ENCODE peak calls at places on chromosomes 7 and 10, in eight cellular contexts. A is endothelial cell of umbilical vein, I is SK-N-SH, J is H1, X is HCT116, Q is GM12878, Y is K562, C is HepG2. G is an unnamed sample.

GRCh38 chr10:7199152-7199760 is 211.6 kb downstream of the SFMBT2 start:
- DNase-seq in I (no peak), J (no peak), C (no peak), Y (no peak), X (no peak), A (no peak), Q (no peak), G (no peak)

GRCh38 chr7:100894860-100895700 is 608 bp downstream of the ACHE start:
- DNase-seq in Q (no peak), Y (peak), X (no peak), I (peak), A (no peak), J (peak), C (no peak), G (no peak)

GRCh38 chr10:62083868-62084267 is 182.4 kb downstream of the ARID5B start:
- DNase-seq in I (peak), Q (no peak), C (no peak), J (no peak), X (no peak), A (peak), Y (peak), G (no peak)

GRCh38 chr10:94639902-94640301 is 43.6 kb upstream of the CYP2C18 start:
- DNase-seq in Y (no peak), X (no peak), I (no peak), A (no peak), C (no peak), Q (no peak), J (peak), G (no peak)

GRCh38 chr7:101255841-101256240 is 11.0 kb upstream of the FIS1 start:
- DNase-seq in I (no peak), J (no peak), X (no peak), A (no peak), Y (no peak), Q (no peak), C (no peak), G (no peak)

GRCh38 chr10:71801357-71801756 is 28.0 kb upstream of the VSIR start:
- DNase-seq in A (no peak), Q (peak), I (no peak), J (no peak), Y (no peak), X (no peak), C (no peak), G (no peak)

GRCh38 chr10:49369216-49370162 is 26.4 kb downstream of the DRGX start:
- DNase-seq in J (no peak), Y (no peak), I (no peak), Q (no peak), C (no peak), X (no peak), A (peak), G (no peak)

GRCh38 chr10:33735463-33735862 is 401.0 kb upstream of the NRP1 start:
- DNase-seq in C (no peak), Q (no peak), A (no peak), I (no peak), J (no peak), Y (no peak), X (no peak), G (no peak)

GRCh38 chr7:37815969-37816371 is 32.4 kb upstream of the NME8 start:
- DNase-seq in Y (no peak), A (no peak), X (no peak), J (no peak), Q (peak), I (no peak), C (no peak), G (no peak)

GRCh38 chr7:24192701-24193100 is 91.3 kb upstream of the NPY start:
- DNase-seq in Y (no peak), Q (no peak), I (no peak), X (no peak), C (no peak), J (no peak), A (no peak), G (no peak)

GRCh38 chr7:52749880-52750279 is 285.6 kb upstream of the POM121L12 start:
- DNase-seq in A (no peak), Q (no peak), J (peak), I (no peak), Y (peak), X (no peak), C (no peak), G (no peak)

GRCh38 chr7:144000020-144000419 is at the start of gene OR6B1:
- DNase-seq in Q (no peak), Y (no peak), A (no peak), J (no peak), X (no peak), I (no peak), C (no peak), G (no peak)

GRCh38 chr10:86786368-86786767 is 29.9 kb downstream of the BMPR1A start:
- DNase-seq in I (no peak), J (no peak), Q (no peak), Y (no peak), A (no peak), X (no peak), C (no peak), G (no peak)

GRCh38 chr10:48456361-48456804 is 148.5 kb downstream of the ARHGAP22 start:
- DNase-seq in J (no peak), I (peak), A (peak), Y (peak), X (no peak), C (no peak), Q (no peak), G (no peak)

GRCh38 chr7:96388166-96388565 is 66.3 kb upstream of the SLC25A13 start:
- DNase-seq in I (no peak), C (no peak), Y (no peak), X (no peak), A (peak), J (no peak), Q (no peak), G (no peak)

GRCh38 chr10:129973674-129974059 is 9.6 kb upstream of the EBF3 start:
- DNase-seq in Q (no peak), X (no peak), J (no peak), A (no peak), C (no peak), Y (no peak), I (no peak), G (no peak)

GRCh38 chr10:124993728-124994451 is 52.0 kb downstream of the ZRANB1 start:
- DNase-seq in Q (no peak), A (no peak), Y (no peak), C (no peak), I (no peak), X (no peak), J (no peak), G (no peak)

GRCh38 chr7:100407285-100408180 is 21.0 kb downstream of the ZCWPW1 start:
- DNase-seq in A (peak), X (peak), Q (peak), J (no peak), I (peak), C (peak), Y (peak), G (no peak)

GRCh38 chr10:24821986-24822385 is 98.3 kb upstream of the ARHGAP21 start:
- DNase-seq in X (peak), A (no peak), C (peak), Q (no peak), J (no peak), Y (peak), I (no peak), G (no peak)

GRCh38 chr7:148163246-148163645 is 427.3 kb upstream of the C7orf33 start:
- DNase-seq in C (no peak), I (no peak), A (no peak), J (no peak), Q (no peak), Y (no peak), X (no peak), G (no peak)

GRCh38 chr10:19931886-19932285 is 115.7 kb downstream of the PLXDC2 start:
- DNase-seq in Y (no peak), X (no peak), J (no peak), C (no peak), Q (no peak), A (peak), I (no peak), G (no peak)

GRCh38 chr7:96311967-96312366 is 9.9 kb downstream of the SLC25A13 start:
- DNase-seq in Q (no peak), X (no peak), C (peak), I (no peak), Y (no peak), A (no peak), J (no peak), G (no peak)

GRCh38 chr7:4851459-4852422 is 10.1 kb downstream of the PAPOLB start:
- DNase-seq in C (no peak), Y (peak), A (no peak), Q (no peak), X (peak), J (no peak), I (no peak), G (no peak)

GRCh38 chr10:7193369-7193768 is 217.5 kb downstream of the SFMBT2 start:
- DNase-seq in Q (no peak), I (no peak), X (no peak), Y (no peak), J (no peak), A (no peak), C (no peak), G (no peak)

GRCh38 chr7:46710927-46711326 is 789.9 kb upstream of the IGFBP3 start:
- DNase-seq in X (no peak), Y (no peak), A (no peak), J (no peak), I (no peak), C (no peak), Q (no peak), G (no peak)

GRCh38 chr7:92590711-92591310 is 621 bp upstream of the FAM133B start:
- DNase-seq in X (no peak), C (no peak), I (no peak), Y (no peak), A (no peak), Q (no peak), J (no peak), G (no peak)

GRCh38 chr7:69276011-69276729 is 322.1 kb upstream of the AUTS2 start:
- DNase-seq in C (no peak), Q (no peak), X (no peak), A (no peak), I (no peak), Y (no peak), J (no peak), G (no peak)

GRCh38 chr7:24052572-24053223 is 231.3 kb upstream of the NPY start:
- DNase-seq in J (no peak), C (no peak), X (peak), Y (no peak), A (no peak), Q (no peak), I (no peak), G (peak)

GRCh38 chr7:151452141-151452571 is 12.2 kb upstream of the CRYGN start:
- DNase-seq in X (no peak), Q (no peak), Y (no peak), A (no peak), J (no peak), C (no peak), I (peak), G (no peak)

GRCh38 chr7:36198854-36199266 is 45.8 kb downstream of the EEPD1 start:
- DNase-seq in C (no peak), Y (peak), X (no peak), I (no peak), J (no peak), A (no peak), Q (no peak), G (no peak)

GRCh38 chr7:30752979-30753378 is 1.0 kb downstream of the INMT start:
- DNase-seq in C (no peak), A (no peak), I (no peak), J (no peak), Q (no peak), Y (peak), X (no peak), G (no peak)

GRCh38 chr7:84085147-84085546 is 109.4 kb downstream of the SEMA3A start:
- DNase-seq in X (no peak), C (peak), Q (no peak), Y (no peak), J (no peak), A (peak), I (no peak), G (no peak)

GRCh38 chr7:3289996-3290395 is 11.1 kb upstream of the SDK1 start:
- DNase-seq in A (no peak), I (no peak), Q (no peak), X (no peak), Y (no peak), J (no peak), C (no peak), G (no peak)

DNA sequence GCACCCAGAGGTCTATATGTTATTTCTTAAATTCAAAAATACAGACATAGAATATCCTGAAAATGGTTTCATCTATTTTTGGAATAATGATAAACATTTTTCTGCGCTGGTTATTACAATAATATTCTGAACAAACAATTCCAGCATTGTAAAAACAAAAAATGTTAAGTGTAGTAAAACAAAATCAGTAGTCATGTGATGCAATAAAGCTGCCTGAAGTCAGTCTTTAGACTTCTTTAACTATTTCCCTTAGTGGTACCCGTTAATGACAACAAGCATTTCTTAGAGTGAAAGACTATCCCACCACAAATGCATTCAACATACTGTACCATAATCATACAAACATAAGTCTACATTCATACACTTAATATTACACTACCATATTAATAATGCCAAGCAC is 1.6 kb downstream of the SKAP2 start:
- DNase-seq in X (no peak), C (no peak), A (no peak), Y (no peak), J (no peak), Q (no peak), I (no peak), G (no peak)
- TF ChIP-seq POLR2AphosphoS5 in X (no peak), C (no peak), A (no peak), Y (no peak), J (no peak), Q (no peak), I (no peak), G (no peak)

GRCh38 chr10:11870461-11870780 is 47.3 kb downstream of the PROSER2 start:
- DNase-seq in C (no peak), I (no peak), Y (no peak), X (no peak), J (no peak), Q (no peak), A (no peak), G (no peak)

GRCh38 chr10:11869743-11870460 is 46.7 kb downstream of the PROSER2 start:
- DNase-seq in C (no peak), A (no peak), Y (no peak), X (no peak), I (peak), Q (no peak), J (no peak), G (no peak)

GRCh38 chr10:11870900-11871407 is 47.8 kb downstream of the PROSER2 start:
- DNase-seq in A (no peak), J (no peak), Y (no peak), X (no peak), C (no peak), Q (no peak), I (no peak), G (no peak)

GRCh38 chr10:11867497-11867896 is 44.3 kb downstream of the PROSER2 start:
- DNase-seq in I (no peak), Y (no peak), Q (no peak), C (no peak), A (no peak), X (no peak), J (no peak), G (no peak)

GRCh38 chr10:11869211-11869610 is 46.1 kb downstream of the PROSER2 start:
- DNase-seq in Q (no peak), A (no peak), X (no peak), I (no peak), C (no peak), J (no peak), Y (no peak), G (no peak)
- H3K9ac ChIP-seq in Q (no peak), A (no peak), X (no peak), I (no peak), C (no peak), J (no peak), Y (no peak), G (no peak)

GRCh38 chr7:134890246-134891240 is 95.8 kb upstream of the AGBL3 start:
- DNase-seq in A (peak), C (peak), J (no peak), Y (no peak), X (no peak), I (peak), Q (no peak), G (no peak)
- H3K4me3 ChIP-seq in A (no peak), C (peak), J (peak), Y (no peak), X (peak), I (peak), Q (no peak), G (peak)

GRCh38 chr7:106163257-106163656 is 51.1 kb upstream of the SYPL1 start:
- DNase-seq in I (no peak), A (no peak), J (no peak), X (no peak), C (no peak), Y (no peak), Q (no peak), G (no peak)
- TF ChIP-seq POLR2AphosphoS5 in I (no peak), A (no peak), J (no peak), X (no peak), C (no peak), Y (no peak), Q (no peak), G (no peak)

GRCh38 chr10:132486539-132487121 is 51.0 kb upstream of the INPP5A start:
- DNase-seq in I (no peak), X (no peak), C (no peak), J (no peak), Y (no peak), A (no peak), Q (no peak), G (no peak)

GRCh38 chr10:132484922-132485321 is 52.7 kb upstream of the INPP5A start:
- DNase-seq in Q (no peak), X (no peak), I (no peak), J (no peak), A (no peak), C (no peak), Y (no peak), G (no peak)

GRCh38 chr10:132487241-132488135 is 50.1 kb upstream of the INPP5A start:
- DNase-seq in J (no peak), Y (no peak), I (no peak), X (no peak), A (no peak), C (no peak), Q (no peak), G (no peak)

GRCh38 chr10:132483394-132483793 is 54.2 kb upstream of the INPP5A start:
- DNase-seq in I (no peak), J (no peak), Y (no peak), X (no peak), C (no peak), A (no peak), Q (no peak), G (no peak)

DNA sequence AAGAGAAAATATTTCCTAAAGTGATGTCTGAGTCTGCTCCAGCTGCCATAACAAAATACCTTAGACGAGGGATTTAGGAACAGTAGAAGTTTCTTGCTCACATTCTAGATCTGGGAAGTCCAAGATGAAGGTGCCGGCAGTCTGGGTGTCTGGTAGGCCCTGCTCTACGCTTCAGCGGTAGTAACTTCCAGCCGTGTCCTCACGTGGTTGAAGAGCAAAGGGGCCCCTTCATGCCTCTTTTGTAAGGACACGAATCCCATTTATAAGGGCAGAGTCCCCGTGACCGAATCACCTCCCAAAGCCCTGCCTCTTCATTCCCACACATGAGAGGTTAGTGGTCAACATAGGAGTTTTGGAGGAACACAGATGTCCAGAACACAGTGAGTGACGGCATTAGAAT is 52.2 kb upstream of the INPP5A start:
- DNase-seq in A (no peak), I (no peak), Y (no peak), J (no peak), X (no peak), C (no peak), Q (no peak), G (no peak)
- H3K9ac ChIP-seq in A (no peak), I (no peak), Y (no peak), J (no peak), X (no peak), C (no peak), Q (no peak), G (no peak)

G was measured in SK-N-MC.